ENCODE peak calls at places on chromosome 9, in five cellular contexts. E, D, Y, K and F are unnamed samples.

GRCh38 chr9:91433180-91433579 is 9.5 kb upstream of the NFIL3 start:
- DNase-seq in E (no peak), D (no peak), Y (no peak), K (peak), F (peak)

GRCh38 chr9:128011071-128011817 is 30.5 kb upstream of the EEIG1 start:
- DNase-seq in E (no peak), D (no peak), Y (peak), K (no peak), F (no peak)

GRCh38 chr9:105154723-105155191 is 89.7 kb upstream of the SLC44A1 start:
- DNase-seq in E (no peak), D (no peak), Y (no peak), K (no peak), F (peak)

GRCh38 chr9:113600477-113600851 is 136.9 kb downstream of the RGS3 start:
- DNase-seq in E (peak), D (no peak), Y (peak), K (no peak), F (no peak)

GRCh38 chr9:37293664-37294524 is 128.6 kb upstream of the GRHPR start:
- DNase-seq in E (no peak), D (no peak), Y (no peak), K (no peak), F (no peak)

GRCh38 chr9:113578877-113579269 is 115.3 kb downstream of the RGS3 start:
- DNase-seq in E (no peak), D (peak), Y (peak), K (peak), F (peak)

GRCh38 chr9:123997665-123998277 is 13.8 kb upstream of the LHX2 start:
- DNase-seq in E (no peak), D (no peak), Y (peak), K (no peak), F (no peak)

GRCh38 chr9:126043691-126044090 is 282.9 kb upstream of the MVB12B start:
- DNase-seq in E (no peak), D (no peak), Y (no peak), K (no peak), F (no peak)

GRCh38 chr9:87675466-87675865 is 50.5 kb upstream of the CTSL start:
- DNase-seq in E (peak), D (peak), Y (no peak), K (no peak), F (no peak)

GRCh38 chr9:114053246-114054005 is 24.7 kb downstream of the AMBP start:
- DNase-seq in E (no peak), D (peak), Y (no peak), K (no peak), F (no peak)

GRCh38 chr9:93893899-93894690 is 61.1 kb downstream of the BARX1 start:
- DNase-seq in E (peak), D (peak), Y (no peak), K (no peak), F (no peak)

GRCh38 chr9:100670719-100671118 is 92.8 kb downstream of the CAVIN4 start:
- DNase-seq in E (no peak), D (no peak), Y (no peak), K (no peak), F (peak)

GRCh38 chr9:87665516-87665915 is 60.4 kb upstream of the CTSL start:
- DNase-seq in E (no peak), D (no peak), Y (no peak), K (no peak), F (no peak)

GRCh38 chr9:31908891-31909480 is 475.5 kb upstream of the ACO1 start:
- DNase-seq in E (no peak), D (no peak), Y (no peak), K (no peak), F (no peak)

GRCh38 chr9:91782711-91783214 is 167.3 kb downstream of the ROR2 start:
- DNase-seq in E (no peak), D (no peak), Y (no peak), K (no peak), F (no peak)

GRCh38 chr9:106880863-106881262 is 17.9 kb downstream of the ZNF462 start:
- DNase-seq in E (no peak), D (no peak), Y (no peak), K (no peak), F (no peak)

GRCh38 chr9:26034776-26035175 is 356.5 kb upstream of the TUSC1 start:
- DNase-seq in E (no peak), D (no peak), Y (no peak), K (no peak), F (no peak)

GRCh38 chr9:30771278-30771677 is 1613.2 kb upstream of the ACO1 start:
- DNase-seq in E (no peak), D (no peak), Y (no peak), K (no peak), F (no peak)

GRCh38 chr9:36825179-36825578 is 208.9 kb downstream of the PAX5 start:
- DNase-seq in E (no peak), D (no peak), Y (no peak), K (no peak), F (no peak)

GRCh38 chr9:13557724-13558123 is 278.2 kb upstream of the MPDZ start:
- DNase-seq in E (no peak), D (no peak), Y (no peak), K (no peak), F (no peak)

GRCh38 chr9:110197330-110198187 is 10.4 kb downstream of the C9orf152 start:
- DNase-seq in E (no peak), D (no peak), Y (no peak), K (no peak), F (no peak)

GRCh38 chr9:73370053-73370452 is 218.4 kb downstream of the ANXA1 start:
- DNase-seq in E (no peak), D (no peak), Y (no peak), K (no peak), F (no peak)

GRCh38 chr9:127567119-127567897 is 44.8 kb upstream of the STXBP1 start:
- DNase-seq in E (peak), D (peak), Y (peak), K (no peak), F (no peak)

GRCh38 chr9:80158150-80158549 is 586.4 kb downstream of the TLE4 start:
- DNase-seq in E (no peak), D (no peak), Y (no peak), K (no peak), F (no peak)
- H3K4me3 ChIP-seq in E (no peak), D (no peak), Y (no peak), K (no peak), F (no peak)

DNA sequence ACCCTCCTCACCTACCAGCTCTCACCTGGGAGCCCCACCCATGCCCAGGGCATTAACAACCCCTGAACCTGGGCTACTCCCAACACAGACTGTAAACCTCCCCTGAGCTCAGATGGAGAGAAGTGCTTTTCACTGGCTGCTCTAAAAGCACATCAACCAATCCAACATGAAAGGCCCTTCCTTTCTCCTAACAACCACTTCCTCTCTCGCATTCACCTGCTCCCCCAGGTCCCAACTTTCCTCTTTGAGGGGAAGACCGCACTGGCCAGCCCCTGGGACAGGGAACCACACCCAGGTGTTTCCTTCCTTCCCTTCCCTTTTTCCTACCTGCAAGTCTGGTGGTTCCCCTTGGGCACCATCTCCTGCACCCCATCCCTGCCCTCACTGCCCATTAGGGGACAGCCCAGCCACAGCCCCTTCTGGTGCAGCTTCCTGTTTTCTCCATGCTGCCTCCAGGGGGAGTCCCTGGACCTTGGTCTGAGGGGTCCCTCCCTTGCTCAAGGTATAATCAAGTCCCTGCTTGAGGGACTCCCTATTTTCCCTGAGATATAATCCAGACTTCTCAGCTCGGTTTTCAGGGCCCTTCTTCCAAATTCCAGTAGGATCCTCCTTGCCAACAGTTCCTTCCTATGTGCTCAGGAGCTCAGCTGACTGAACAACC is 30.5 kb upstream of the DAB2IP start:
- DNase-seq in E (no peak), D (no peak), Y (no peak), K (no peak), F (no peak)
- TF ChIP-seq CTCF in E (no peak), D (peak), Y (peak), K (peak), F (peak)

GRCh38 chr9:108478871-108479332 is 376.9 kb downstream of the ACTL7B start:
- DNase-seq in E (no peak), D (no peak), Y (no peak), K (peak), F (peak)
- H3K4me3 ChIP-seq in E (no peak), D (no peak), Y (no peak), K (peak), F (no peak)

GRCh38 chr9:129175825-129176633 is 2.0 kb downstream of the IER5L start:
- DNase-seq in E (peak), D (peak), Y (peak), K (no peak), F (peak)

GRCh38 chr9:129175515-129175824 is 2.6 kb downstream of the IER5L start:
- DNase-seq in E (no peak), D (no peak), Y (no peak), K (no peak), F (no peak)

GRCh38 chr9:129174102-129174723 is 3.8 kb downstream of the IER5L start:
- DNase-seq in E (peak), D (peak), Y (peak), K (no peak), F (peak)

GRCh38 chr9:129173296-129174101 is 4.6 kb downstream of the IER5L start:
- DNase-seq in E (no peak), D (no peak), Y (no peak), K (no peak), F (no peak)

GRCh38 chr9:129174724-129175514 is 3.1 kb downstream of the IER5L start:
- DNase-seq in E (peak), D (peak), Y (peak), K (peak), F (peak)
- TF ChIP-seq CTCF in E (no peak), D (no peak), Y (no peak), K (peak), F (peak)

GRCh38 chr9:69147041-69147834 is 26.8 kb upstream of the TJP2 start:
- DNase-seq in E (no peak), D (no peak), Y (no peak), K (no peak), F (no peak)

GRCh38 chr9:69151506-69151905 is 22.6 kb upstream of the TJP2 start:
- DNase-seq in E (no peak), D (no peak), Y (no peak), K (no peak), F (no peak)

GRCh38 chr9:69145148-69145547 is 28.9 kb upstream of the TJP2 start:
- DNase-seq in E (no peak), D (no peak), Y (no peak), K (no peak), F (no peak)

GRCh38 chr9:69153707-69154521 is 20.2 kb upstream of the TJP2 start:
- DNase-seq in E (no peak), D (no peak), Y (no peak), K (no peak), F (no peak)

GRCh38 chr9:69149321-69149807 is 24.7 kb upstream of the TJP2 start:
- DNase-seq in E (no peak), D (no peak), Y (no peak), K (peak), F (no peak)
- H3K4me3 ChIP-seq in E (no peak), D (no peak), Y (peak), K (peak), F (no peak)